ENCODE peak calls at places on chromosome 11, in four cellular contexts. V is uterus; Z is left ventricle myocardium inferior; I is CD8-positive, alpha-beta memory T cell. X is an unnamed sample. For H3K36me3, the result is how much of the 10 kb centered on the place peaks cover.

GRCh38 chr11:117684731-117685130 is 112.3 kb downstream of the DSCAML1 start:
- DNase-seq in Z (no peak), V (no peak), I (no peak), X (no peak)

GRCh38 chr11:24286238-24286637 is 210.6 kb upstream of the LUZP2 start:
- DNase-seq in Z (no peak), I (no peak), V (no peak), X (no peak)

GRCh38 chr11:3434976-3435375 is 56.0 kb upstream of the ZNF195 start:
- DNase-seq in I (no peak), Z (no peak), V (no peak), X (no peak)

GRCh38 chr11:77167791-77168190 is 39.7 kb downstream of the MYO7A start:
- DNase-seq in Z (peak), V (no peak), I (no peak), X (no peak)

GRCh38 chr11:124812876-124813275 is 12.7 kb upstream of the MSANTD2 start:
- DNase-seq in I (no peak), Z (no peak), V (no peak), X (no peak)

GRCh38 chr11:102727890-102728289 is 3.1 kb upstream of the MMP8 start:
- DNase-seq in V (no peak), I (no peak), Z (no peak), X (no peak)

GRCh38 chr11:126423743-126424142 is 68.3 kb downstream of the ST3GAL4 start:
- DNase-seq in Z (no peak), I (no peak), V (no peak), X (peak)

GRCh38 chr11:11915625-11916024 is 73.9 kb downstream of the USP47 start:
- DNase-seq in V (no peak), Z (no peak), I (no peak), X (no peak)

GRCh38 chr11:75773595-75774353 is 5.2 kb downstream of the DGAT2 start:
- DNase-seq in I (no peak), Z (no peak), V (no peak), X (peak)

GRCh38 chr11:65425971-65426838 is 3.6 kb downstream of the NEAT1 start:
- DNase-seq in I (peak), Z (no peak), V (peak), X (no peak)

GRCh38 chr11:108177570-108177969 is 44.9 kb downstream of the NPAT start:
- DNase-seq in Z (no peak), I (no peak), V (no peak), X (no peak)
- H3K36me3 ChIP-seq in Z (half or more), I (under half), V (under half), X (half or more)

DNA sequence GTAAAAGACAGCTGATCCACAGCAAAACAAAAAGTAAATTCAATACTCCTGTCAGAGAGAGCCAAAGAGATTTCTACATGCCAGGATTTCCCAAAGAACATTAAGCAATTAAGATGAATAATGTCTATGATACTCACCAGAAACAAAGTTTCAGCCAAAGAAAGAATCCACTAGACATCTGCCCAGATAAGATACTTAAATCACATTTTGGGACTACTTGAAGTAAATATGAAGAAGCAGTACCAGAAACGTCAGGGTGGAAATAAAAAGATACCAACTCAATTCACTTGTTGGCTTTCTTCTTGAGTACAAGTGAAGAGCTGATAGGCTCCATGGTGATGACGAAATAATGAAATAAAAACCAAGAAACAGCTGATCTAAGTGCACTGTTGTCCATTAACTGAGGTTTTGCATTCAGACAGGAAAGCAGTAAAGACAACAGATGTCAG is 31.6 kb upstream of the ARHGAP32 start:
- DNase-seq in Z (no peak), V (no peak), I (no peak), X (no peak)
- H3K4me3 ChIP-seq in Z (no peak), V (no peak), I (no peak), X (no peak)

GRCh38 chr11:9446230-9446629 is 14.6 kb upstream of the ZNF143 start:
- DNase-seq in I (no peak), V (no peak), Z (no peak), X (no peak)
- H3K36me3 ChIP-seq in I (under half), V (under half), Z (half or more), X (half or more)

DNA sequence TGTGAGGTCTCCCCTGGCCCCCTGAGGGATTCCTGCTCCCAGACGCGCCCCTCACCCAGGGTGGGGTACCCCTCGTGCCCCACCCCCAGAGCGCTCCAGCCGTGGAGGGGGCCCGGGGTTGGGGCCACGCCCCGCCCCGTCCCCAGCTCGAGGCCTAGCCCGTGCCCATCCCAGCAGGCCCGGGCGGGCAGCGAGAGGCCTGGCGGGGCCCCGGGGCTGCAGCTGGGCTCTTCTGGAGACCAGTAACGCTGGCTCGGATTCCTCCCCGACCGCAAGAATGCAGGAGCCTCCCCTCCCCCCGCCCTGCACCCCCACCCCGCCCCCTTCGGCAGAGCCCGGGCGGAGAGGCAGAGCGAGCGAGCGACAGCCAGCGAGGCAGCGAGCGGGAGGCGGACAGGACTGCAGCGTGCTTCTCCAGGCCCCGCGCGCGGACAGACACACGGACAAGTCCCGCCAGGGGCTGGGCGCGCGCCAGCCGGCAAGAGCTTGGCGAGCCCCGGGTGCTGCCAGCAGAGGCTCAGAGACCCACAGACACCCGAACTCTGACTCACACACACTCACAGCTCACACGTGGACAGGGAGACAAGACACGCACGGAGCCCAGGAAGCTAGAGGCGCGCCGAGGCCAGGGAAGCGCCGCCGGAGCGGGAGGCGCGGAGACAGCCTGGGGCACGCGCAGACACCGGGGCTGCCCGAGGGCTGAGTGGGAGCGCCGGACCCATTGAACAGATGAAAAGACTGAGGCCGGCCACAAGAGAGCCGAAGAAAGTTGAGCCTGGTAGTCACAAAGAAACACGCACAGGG is 15.2 kb downstream of the BCL9L start:
- DNase-seq in I (peak), V (peak), Z (peak), X (peak)
- H3K4me3 ChIP-seq in I (peak), V (peak), Z (peak), X (peak)

X was measured in lower lobe of right lung.